ENCODE peak calls at places on chromosome 22, in six cellular contexts. I, V, S, N, B and Z are unnamed samples.
A peak's percentile ranks its signal among the peaks of the same experiment; 100 is the strongest.

GRCh38 chr22:25069758-25070461 is 117.4 kb downstream of the KIAA1671 start:
- DNase-seq in S (no peak), I (no peak), N (no peak), V (no peak), B (no peak), Z (no peak)

GRCh38 chr22:24219750-24220149 is 25.1 kb downstream of the GGT5 start:
- DNase-seq in S (no peak), I (no peak), B (no peak), N (no peak), V (no peak), Z (no peak)

GRCh38 chr22:22061085-22062077 is 78.8 kb upstream of the TOP3B start:
- DNase-seq in V (no peak), B (peak; percentile 69), I (peak; percentile 29), N (no peak), S (no peak), Z (peak; percentile 45)

GRCh38 chr22:48369789-48370507 is 1457.7 kb downstream of the BRD1 start:
- DNase-seq in N (no peak), V (peak; percentile 41), S (no peak), B (no peak), I (no peak), Z (no peak)

GRCh38 chr22:50310949-50311444 is 3.6 kb upstream of the PLXNB2 start:
- DNase-seq in V (no peak), S (no peak), I (no peak), N (peak; percentile 29), B (no peak), Z (no peak)

GRCh38 chr22:48957987-48958321 is 869.7 kb downstream of the BRD1 start:
- DNase-seq in B (no peak), N (no peak), S (no peak), V (peak; percentile 2), I (no peak), Z (no peak)

GRCh38 chr22:32804036-32804435 is 2.5 kb downstream of the TIMP3 start:
- DNase-seq in N (no peak), B (peak; percentile 46), S (no peak), V (no peak), I (no peak), Z (peak; percentile 57)

GRCh38 chr22:30296324-30296723 is 7.0 kb upstream of the CASTOR1 start:
- DNase-seq in I (no peak), B (no peak), S (no peak), V (no peak), N (no peak), Z (no peak)

GRCh38 chr22:45562102-45562501 is 59.4 kb downstream of the FBLN1 start:
- DNase-seq in B (no peak), V (no peak), I (no peak), N (no peak), S (no peak), Z (no peak)

GRCh38 chr22:49995059-49995412 is 17.5 kb downstream of the IL17REL start:
- DNase-seq in S (no peak), I (no peak), B (no peak), V (no peak), N (no peak), Z (no peak)

GRCh38 chr22:37244114-37244921 is at the start of gene RAC2:
- DNase-seq in B (peak; percentile 83), S (no peak), N (peak; percentile 52), I (peak; percentile 73), V (peak; percentile 88), Z (peak; percentile 80)

GRCh38 chr22:49877642-49878041 is 24.0 kb downstream of the ZBED4 start:
- DNase-seq in B (no peak), N (no peak), I (no peak), V (no peak), S (no peak), Z (no peak)

GRCh38 chr22:32352681-32353080 is 5.0 kb upstream of the RFPL3 start:
- DNase-seq in S (no peak), I (no peak), N (no peak), B (no peak), V (no peak), Z (no peak)

GRCh38 chr22:45708145-45708544 is 36.5 kb downstream of the ATXN10 start:
- DNase-seq in V (no peak), I (no peak), N (no peak), B (no peak), S (no peak), Z (no peak)

GRCh38 chr22:35380537-35381423 is at the start of gene HMOX1:
- DNase-seq in N (peak; percentile 88), S (peak; percentile 86), I (peak; percentile 71), V (peak; percentile 94), B (peak; percentile 94), Z (peak; percentile 85)
- H3K4me3 ChIP-seq in N (peak within 1 kb of the TSS; percentile 62), S (peak within 1 kb of the TSS; percentile 81), I (peak within 1 kb of the TSS; percentile 83), V (peak within 1 kb of the TSS; percentile 46), B (peak within 1 kb of the TSS; percentile 81), Z (peak within 1 kb of the TSS; percentile 50)

GRCh38 chr22:18111759-18112330 is 1.2 kb downstream of the TUBA8 start:
- DNase-seq in B (no peak), S (no peak), V (no peak), N (no peak), I (no peak), Z (no peak)

GRCh38 chr22:18108187-18108586 is 2.4 kb upstream of the TUBA8 start:
- DNase-seq in V (no peak), B (no peak), S (no peak), I (no peak), N (no peak), Z (no peak)

GRCh38 chr22:18110194-18110943 is at the start of gene TUBA8:
- DNase-seq in I (peak; percentile 27), V (no peak), B (peak; percentile 15), N (peak; percentile 60), S (peak; percentile 10), Z (peak; percentile 40)

GRCh38 chr22:18110944-18111758 is 542 bp downstream of the TUBA8 start:
- DNase-seq in B (no peak), I (no peak), V (no peak), S (no peak), N (no peak), Z (no peak)

DNA sequence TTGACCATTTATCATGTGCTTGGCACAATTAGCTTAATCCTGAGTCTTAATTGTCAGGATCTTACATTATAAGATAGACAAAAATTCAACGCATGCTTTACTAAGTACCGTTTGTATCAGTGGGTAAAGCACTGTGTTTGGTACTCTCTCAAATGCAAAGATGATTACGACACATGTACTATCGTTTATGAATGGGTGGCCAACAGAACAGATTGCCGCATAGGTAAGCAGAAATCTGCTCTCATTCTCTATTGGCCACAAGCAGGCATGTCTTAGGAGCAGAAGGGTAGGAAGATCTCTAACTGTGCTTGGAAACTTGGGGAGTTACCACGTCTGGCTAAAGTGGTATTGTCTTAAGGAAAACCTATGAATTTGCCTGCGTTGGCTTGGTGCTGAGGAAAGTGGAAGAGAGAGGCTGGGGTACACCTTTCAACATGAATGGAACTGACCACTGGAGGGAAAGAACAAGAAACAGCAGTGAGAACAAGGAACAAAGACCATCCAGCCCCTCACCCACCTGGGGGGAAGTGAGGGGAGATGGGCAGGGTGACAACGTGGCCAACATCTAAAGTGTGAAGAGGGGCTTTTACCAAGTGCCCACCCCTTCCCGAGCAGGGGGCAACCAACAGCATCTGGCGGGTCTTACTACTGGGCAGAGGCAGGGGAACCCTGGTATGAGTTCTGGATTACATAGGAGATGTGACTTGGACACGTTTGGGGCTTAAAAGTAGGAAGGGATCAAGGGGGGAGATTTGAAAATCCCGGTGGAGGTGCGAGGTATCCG is 1.0 kb upstream of the TUBA8 start:
- DNase-seq in V (no peak), N (no peak), S (no peak), I (no peak), B (no peak), Z (no peak)
- H3K4me3 ChIP-seq in V (peak overlapping the region; percentile 36), N (peak overlapping the region; percentile 65), S (peak overlapping the region; percentile 72), I (peak overlapping the region; percentile 63), B (no peak overlapping the region), Z (no peak overlapping the region)

DNA sequence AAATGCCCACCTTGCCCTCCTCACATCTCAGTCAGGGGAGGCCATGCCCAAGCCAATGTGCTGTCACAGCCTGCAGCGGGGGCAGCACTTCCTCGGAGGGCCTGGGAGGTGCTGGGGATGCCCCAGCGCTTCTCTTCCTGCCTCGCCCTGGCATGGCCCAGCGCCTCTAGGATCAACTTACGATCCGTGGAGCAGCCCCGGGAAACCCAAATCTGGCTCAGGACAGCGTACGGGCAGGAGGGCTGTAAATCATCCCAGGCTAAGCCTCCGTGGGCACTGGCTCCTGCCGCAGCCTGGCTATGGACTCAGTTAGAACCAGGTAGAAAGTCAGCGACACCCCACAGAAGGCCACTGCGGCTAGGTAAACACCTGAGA is 60.9 kb upstream of the EMID1 start:
- DNase-seq in I (no peak), B (no peak), N (no peak), V (no peak), S (no peak), Z (no peak)
- H3K4me3 ChIP-seq in I (no peak overlapping the region), B (no peak overlapping the region), N (no peak overlapping the region), V (no peak overlapping the region), S (no peak overlapping the region), Z (no peak overlapping the region)

GRCh38 chr22:39281126-39281525 is 36.3 kb upstream of the PDGFB start:
- DNase-seq in I (no peak), S (no peak), N (no peak), B (no peak), V (no peak), Z (no peak)
- H3K4me3 ChIP-seq in I (no peak overlapping the region), S (no peak overlapping the region), N (no peak overlapping the region), B (no peak overlapping the region), V (no peak overlapping the region), Z (no peak overlapping the region)

GRCh38 chr22:20015971-20016733 is 471 bp downstream of the ARVCF start:
- DNase-seq in V (peak; percentile 34), B (no peak), S (no peak), I (peak; percentile 12), N (peak; percentile 72), Z (no peak)

GRCh38 chr22:20016734-20017621 is at the start of gene ARVCF:
- DNase-seq in I (peak; percentile 86), B (peak; percentile 89), V (peak; percentile 94), N (peak; percentile 94), S (peak; percentile 36), Z (peak; percentile 93)

GRCh38 chr22:20018001-20018400 is 1.4 kb upstream of the ARVCF start:
- DNase-seq in N (no peak), B (no peak), I (no peak), S (no peak), V (no peak), Z (no peak)

GRCh38 chr22:20019661-20020532 is 1.0 kb upstream of the TANGO2 start:
- DNase-seq in V (no peak), S (no peak), B (no peak), I (no peak), N (no peak), Z (no peak)

DNA sequence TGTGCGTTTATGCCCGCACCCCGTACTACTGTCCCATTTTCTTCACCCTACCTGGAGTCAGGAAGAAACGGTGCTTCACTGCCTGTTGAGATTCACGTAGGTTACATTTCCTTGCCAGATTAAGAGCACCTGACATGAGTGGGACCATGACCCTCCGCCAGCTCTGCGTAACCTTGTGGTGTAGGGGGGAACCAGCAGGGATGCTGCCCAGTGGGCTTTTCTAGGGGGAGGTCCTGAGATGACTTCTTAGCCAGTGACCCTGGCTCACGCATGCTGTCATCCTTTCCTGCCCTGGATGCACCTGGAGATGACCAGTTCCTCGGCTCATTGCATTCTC is 967 bp upstream of the ARVCF start:
- DNase-seq in N (no peak), S (no peak), I (no peak), B (no peak), V (no peak), Z (no peak)
- H3K4me3 ChIP-seq in N (peak overlapping the region; percentile 90), S (no peak overlapping the region), I (peak overlapping the region; percentile 61), B (no peak overlapping the region), V (no peak overlapping the region), Z (no peak overlapping the region)

DNA sequence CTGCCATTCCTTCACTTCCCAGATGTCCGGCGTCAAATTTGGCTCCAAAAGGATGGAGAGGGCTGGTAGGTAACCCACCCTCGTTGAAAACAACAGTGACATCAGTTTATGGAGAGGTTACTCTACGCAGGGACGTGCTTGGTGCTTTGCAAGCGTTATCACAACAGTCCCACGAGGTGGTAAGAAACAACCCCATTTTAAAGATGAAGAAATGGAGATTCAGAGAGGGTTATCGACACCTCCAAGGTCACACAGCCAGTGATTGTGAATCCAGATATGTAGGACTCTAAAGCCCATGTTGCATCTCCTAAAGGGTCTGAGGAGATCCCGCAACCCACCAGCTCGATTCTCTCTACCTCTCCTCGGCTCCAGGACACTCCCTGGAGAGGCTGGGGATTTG is 773 bp downstream of the MIAT start:
- DNase-seq in I (no peak), V (no peak), S (no peak), N (no peak), B (no peak), Z (no peak)
- H3K4me3 ChIP-seq in I (peak overlapping the region; percentile 61), V (peak overlapping the region; percentile 33), S (peak overlapping the region; percentile 69), N (peak overlapping the region; percentile 33), B (peak overlapping the region; percentile 37), Z (no peak overlapping the region)